ENCODE peak calls at places on chromosomes 11 and 22, in four cellular contexts. One of them, this sample, is unnamed.

GRCh38 chr11:93169950-93170561 is 27.7 kb downstream of the SLC36A4 start:
- DNase-seq in A549: peak; percentile 37
- DNase-seq in PC-3: peak; percentile 67
- DNase-seq in brain microvascular endothelial cell: peak; percentile 12
- DNase-seq in this sample: peak; percentile 59

GRCh38 chr11:10064828-10065227 is 229.2 kb downstream of the SBF2 start:
- DNase-seq in A549: no peak
- DNase-seq in PC-3: no peak
- DNase-seq in brain microvascular endothelial cell: no peak
- DNase-seq in this sample: no peak

GRCh38 chr22:19244600-19245352 is 46.7 kb downstream of the CLTCL1 start:
- DNase-seq in A549: no peak
- DNase-seq in PC-3: no peak
- DNase-seq in brain microvascular endothelial cell: no peak
- DNase-seq in this sample: no peak

GRCh38 chr22:47836957-47837356 is 1074.5 kb downstream of the TBC1D22A start:
- DNase-seq in A549: peak; percentile 65
- DNase-seq in PC-3: peak; percentile 80
- DNase-seq in brain microvascular endothelial cell: no peak
- DNase-seq in this sample: no peak

GRCh38 chr22:46714550-46714949 is 23.5 kb downstream of the CERK start:
- DNase-seq in A549: no peak
- DNase-seq in PC-3: no peak
- DNase-seq in brain microvascular endothelial cell: no peak
- DNase-seq in this sample: no peak

GRCh38 chr11:110298298-110298765 is 1.9 kb upstream of the RDX start:
- DNase-seq in A549: peak; percentile 80
- DNase-seq in PC-3: peak; percentile 73
- DNase-seq in brain microvascular endothelial cell: peak; percentile 17
- DNase-seq in this sample: peak; percentile 73

GRCh38 chr11:11672764-11673163 is 51.0 kb upstream of the GALNT18 start:
- DNase-seq in A549: no peak
- DNase-seq in PC-3: no peak
- DNase-seq in brain microvascular endothelial cell: no peak
- DNase-seq in this sample: no peak

GRCh38 chr11:43933608-43934358 is 8.7 kb upstream of the C11orf96 start:
- DNase-seq in A549: no peak
- DNase-seq in PC-3: no peak
- DNase-seq in brain microvascular endothelial cell: peak; percentile 52
- DNase-seq in this sample: no peak

GRCh38 chr22:47133263-47133662 is 370.8 kb downstream of the TBC1D22A start:
- DNase-seq in A549: no peak
- DNase-seq in PC-3: no peak
- DNase-seq in brain microvascular endothelial cell: no peak
- DNase-seq in this sample: no peak

GRCh38 chr11:44785856-44786606 is 59.3 kb downstream of the TSPAN18 start:
- DNase-seq in A549: peak; percentile 14
- DNase-seq in PC-3: peak; percentile 12
- DNase-seq in brain microvascular endothelial cell: no peak
- DNase-seq in this sample: no peak

GRCh38 chr11:19890308-19890707 is 177.7 kb downstream of the NAV2 start:
- DNase-seq in A549: peak; percentile 8
- DNase-seq in PC-3: peak; percentile 71
- DNase-seq in brain microvascular endothelial cell: peak; percentile 90
- DNase-seq in this sample: peak; percentile 27

GRCh38 chr22:38706885-38707180 is 1.1 kb downstream of the GTPBP1 start:
- DNase-seq in A549: no peak
- DNase-seq in PC-3: peak; percentile 7
- DNase-seq in brain microvascular endothelial cell: no peak
- DNase-seq in this sample: peak; percentile 42

GRCh38 chr11:73313652-73314051 is 5.6 kb downstream of the ARHGEF17 start:
- DNase-seq in A549: no peak
- DNase-seq in PC-3: no peak
- DNase-seq in brain microvascular endothelial cell: no peak
- DNase-seq in this sample: no peak

GRCh38 chr22:29205598-29206371 is at the start of gene EMID1:
- DNase-seq in A549: peak; percentile 13
- DNase-seq in PC-3: peak; percentile 12
- DNase-seq in brain microvascular endothelial cell: no peak
- DNase-seq in this sample: peak; percentile 26

GRCh38 chr11:46693597-46694012 is 6.8 kb downstream of the ARHGAP1 start:
- DNase-seq in A549: no peak
- DNase-seq in PC-3: no peak
- DNase-seq in brain microvascular endothelial cell: no peak
- DNase-seq in this sample: peak; percentile 93

GRCh38 chr22:45090364-45090960 is 73.3 kb upstream of the NUP50 start:
- DNase-seq in A549: peak; percentile 69
- DNase-seq in PC-3: peak; percentile 60
- DNase-seq in brain microvascular endothelial cell: peak; percentile 11
- DNase-seq in this sample: peak; percentile 52

GRCh38 chr11:65170058-65170534 is at the start of gene SPDYC:
- DNase-seq in A549: no peak
- DNase-seq in PC-3: no peak
- DNase-seq in brain microvascular endothelial cell: no peak
- DNase-seq in this sample: no peak

GRCh38 chr22:48175721-48176120 is 1413.3 kb downstream of the TBC1D22A start:
- DNase-seq in A549: no peak
- DNase-seq in PC-3: no peak
- DNase-seq in brain microvascular endothelial cell: no peak
- DNase-seq in this sample: no peak

GRCh38 chr11:2806351-2807058 is 79.1 kb downstream of the CDKN1C start:
- DNase-seq in A549: no peak
- DNase-seq in PC-3: no peak
- DNase-seq in brain microvascular endothelial cell: no peak
- DNase-seq in this sample: no peak

GRCh38 chr11:61730222-61730994 is 22.0 kb upstream of the MYRF start:
- DNase-seq in A549: no peak
- DNase-seq in PC-3: peak; percentile 99
- DNase-seq in brain microvascular endothelial cell: no peak
- DNase-seq in this sample: peak; percentile 94

GRCh38 chr11:67616431-67617242 is 9.9 kb downstream of the NDUFV1 start:
- DNase-seq in A549: no peak
- DNase-seq in PC-3: no peak
- DNase-seq in brain microvascular endothelial cell: no peak
- DNase-seq in this sample: no peak

GRCh38 chr11:57414612-57415212 is 12.2 kb downstream of the SLC43A3 start:
- DNase-seq in A549: no peak
- DNase-seq in PC-3: no peak
- DNase-seq in brain microvascular endothelial cell: no peak
- DNase-seq in this sample: no peak

GRCh38 chr22:26466196-26466595 is 17.4 kb downstream of the HPS4 start:
- DNase-seq in A549: no peak
- DNase-seq in PC-3: no peak
- DNase-seq in brain microvascular endothelial cell: no peak
- DNase-seq in this sample: no peak

GRCh38 chr11:28512143-28512756 is 404.1 kb downstream of the METTL15 start:
- DNase-seq in A549: no peak
- DNase-seq in PC-3: no peak
- DNase-seq in brain microvascular endothelial cell: no peak
- DNase-seq in this sample: no peak

GRCh38 chr22:50551160-50551752 is 5.6 kb downstream of the KLHDC7B start:
- DNase-seq in A549: no peak
- DNase-seq in PC-3: no peak
- DNase-seq in brain microvascular endothelial cell: no peak
- DNase-seq in this sample: no peak

GRCh38 chr11:82683029-82683428 is 50.6 kb downstream of the FAM181B start:
- DNase-seq in A549: no peak
- DNase-seq in PC-3: no peak
- DNase-seq in brain microvascular endothelial cell: no peak
- DNase-seq in this sample: peak; percentile 14

GRCh38 chr22:26416670-26417270 is 12.3 kb upstream of the ASPHD2 start:
- DNase-seq in A549: no peak
- DNase-seq in PC-3: peak; percentile 77
- DNase-seq in brain microvascular endothelial cell: peak; percentile 70
- DNase-seq in this sample: peak; percentile 80

GRCh38 chr11:79342686-79343085 is 98.1 kb downstream of the TENM4 start:
- DNase-seq in A549: no peak
- DNase-seq in PC-3: no peak
- DNase-seq in brain microvascular endothelial cell: no peak
- DNase-seq in this sample: no peak

GRCh38 chr11:133714471-133715375 is 130.6 kb downstream of the SPATA19 start:
- DNase-seq in A549: no peak
- DNase-seq in PC-3: no peak
- DNase-seq in brain microvascular endothelial cell: no peak
- DNase-seq in this sample: no peak

GRCh38 chr11:129324533-129325175 is 51.0 kb upstream of the BARX2 start:
- DNase-seq in A549: peak; percentile 77
- DNase-seq in PC-3: peak; percentile 88
- DNase-seq in brain microvascular endothelial cell: no peak
- DNase-seq in this sample: peak; percentile 24

GRCh38 chr11:75078233-75078632 is 18.4 kb downstream of the OR2AT4 start:
- DNase-seq in A549: peak; percentile 59
- DNase-seq in PC-3: peak; percentile 68
- DNase-seq in brain microvascular endothelial cell: peak; percentile 49
- DNase-seq in this sample: no peak

GRCh38 chr22:24216541-24217209 is 28.2 kb downstream of the GGT5 start:
- DNase-seq in A549: no peak
- DNase-seq in PC-3: no peak
- DNase-seq in brain microvascular endothelial cell: no peak
- DNase-seq in this sample: no peak

GRCh38 chr22:19732403-19733113 is 9.2 kb downstream of the GP1BB start:
- DNase-seq in A549: no peak
- DNase-seq in PC-3: no peak
- DNase-seq in brain microvascular endothelial cell: no peak
- DNase-seq in this sample: no peak

GRCh38 chr11:65425971-65426838 is 3.6 kb downstream of the NEAT1 start:
- DNase-seq in A549: peak; percentile 78
- DNase-seq in PC-3: peak; percentile 89
- DNase-seq in brain microvascular endothelial cell: peak; percentile 38
- DNase-seq in this sample: peak; percentile 92

GRCh38 chr11:126415669-126416420 is 60.4 kb downstream of the ST3GAL4 start:
- DNase-seq in A549: no peak
- DNase-seq in PC-3: no peak
- DNase-seq in brain microvascular endothelial cell: no peak
- DNase-seq in this sample: no peak
- H3K4me3 ChIP-seq in A549: no peak overlapping the region
- H3K4me3 ChIP-seq in PC-3: no peak overlapping the region
- H3K4me3 ChIP-seq in brain microvascular endothelial cell: peak overlapping the region; percentile 53
- H3K4me3 ChIP-seq in this sample: peak overlapping the region; percentile 23

GRCh38 chr11:71240865-71241691 is 11.3 kb downstream of the SHANK2 start:
- DNase-seq in A549: peak; percentile 85
- DNase-seq in PC-3: no peak
- DNase-seq in brain microvascular endothelial cell: peak; percentile 90
- DNase-seq in this sample: peak; percentile 92
- H3K4me3 ChIP-seq in A549: peak overlapping the region; percentile 1
- H3K4me3 ChIP-seq in PC-3: no peak overlapping the region
- H3K4me3 ChIP-seq in brain microvascular endothelial cell: peak overlapping the region; percentile 10
- H3K4me3 ChIP-seq in this sample: no peak overlapping the region

GRCh38 chr11:34519595-34520235 is 6.1 kb upstream of the ELF5 start:
- DNase-seq in A549: no peak
- DNase-seq in PC-3: peak; percentile 7
- DNase-seq in brain microvascular endothelial cell: no peak
- DNase-seq in this sample: peak; percentile 17
- H3K4me3 ChIP-seq in A549: no peak overlapping the region
- H3K4me3 ChIP-seq in PC-3: no peak overlapping the region
- H3K4me3 ChIP-seq in brain microvascular endothelial cell: no peak overlapping the region
- H3K4me3 ChIP-seq in this sample: no peak overlapping the region

DNA sequence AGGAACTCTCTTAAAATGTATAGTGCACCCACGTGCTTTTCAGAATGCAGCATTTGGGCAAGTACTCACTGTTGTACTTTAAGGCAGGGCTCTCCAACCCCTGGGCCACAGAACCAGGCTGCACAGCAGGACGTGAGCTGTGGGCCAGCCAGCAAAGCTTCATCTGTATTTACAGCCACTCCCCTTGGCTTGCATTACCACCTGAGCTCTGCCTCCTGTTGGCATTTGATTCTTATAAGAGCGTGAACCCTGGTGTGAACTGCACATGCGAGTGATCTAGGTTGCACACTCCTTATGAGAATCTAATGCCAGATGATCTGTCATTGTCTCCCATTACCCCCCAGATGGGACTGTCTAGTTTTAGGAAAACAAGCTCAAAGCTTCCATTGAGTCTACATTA is 3.0 kb downstream of the C11orf58 start:
- DNase-seq in A549: peak; percentile 7
- DNase-seq in PC-3: no peak
- DNase-seq in brain microvascular endothelial cell: no peak
- DNase-seq in this sample: no peak
- H3K4me3 ChIP-seq in A549: no peak overlapping the region
- H3K4me3 ChIP-seq in PC-3: peak overlapping the region; percentile 31
- H3K4me3 ChIP-seq in brain microvascular endothelial cell: no peak overlapping the region
- H3K4me3 ChIP-seq in this sample: no peak overlapping the region

GRCh38 chr11:121133046-121133445 is 32.0 kb downstream of the TECTA start:
- DNase-seq in A549: no peak
- DNase-seq in PC-3: no peak
- DNase-seq in brain microvascular endothelial cell: no peak
- DNase-seq in this sample: no peak

GRCh38 chr11:121127809-121128208 is 26.8 kb downstream of the TECTA start:
- DNase-seq in A549: no peak
- DNase-seq in PC-3: no peak
- DNase-seq in brain microvascular endothelial cell: no peak
- DNase-seq in this sample: no peak

GRCh38 chr11:121132211-121132976 is 31.4 kb downstream of the TECTA start:
- DNase-seq in A549: peak; percentile 18
- DNase-seq in PC-3: peak; percentile 74
- DNase-seq in brain microvascular endothelial cell: no peak
- DNase-seq in this sample: no peak

GRCh38 chr11:121131656-121132055 is 30.6 kb downstream of the TECTA start:
- DNase-seq in A549: no peak
- DNase-seq in PC-3: no peak
- DNase-seq in brain microvascular endothelial cell: no peak
- DNase-seq in this sample: no peak

DNA sequence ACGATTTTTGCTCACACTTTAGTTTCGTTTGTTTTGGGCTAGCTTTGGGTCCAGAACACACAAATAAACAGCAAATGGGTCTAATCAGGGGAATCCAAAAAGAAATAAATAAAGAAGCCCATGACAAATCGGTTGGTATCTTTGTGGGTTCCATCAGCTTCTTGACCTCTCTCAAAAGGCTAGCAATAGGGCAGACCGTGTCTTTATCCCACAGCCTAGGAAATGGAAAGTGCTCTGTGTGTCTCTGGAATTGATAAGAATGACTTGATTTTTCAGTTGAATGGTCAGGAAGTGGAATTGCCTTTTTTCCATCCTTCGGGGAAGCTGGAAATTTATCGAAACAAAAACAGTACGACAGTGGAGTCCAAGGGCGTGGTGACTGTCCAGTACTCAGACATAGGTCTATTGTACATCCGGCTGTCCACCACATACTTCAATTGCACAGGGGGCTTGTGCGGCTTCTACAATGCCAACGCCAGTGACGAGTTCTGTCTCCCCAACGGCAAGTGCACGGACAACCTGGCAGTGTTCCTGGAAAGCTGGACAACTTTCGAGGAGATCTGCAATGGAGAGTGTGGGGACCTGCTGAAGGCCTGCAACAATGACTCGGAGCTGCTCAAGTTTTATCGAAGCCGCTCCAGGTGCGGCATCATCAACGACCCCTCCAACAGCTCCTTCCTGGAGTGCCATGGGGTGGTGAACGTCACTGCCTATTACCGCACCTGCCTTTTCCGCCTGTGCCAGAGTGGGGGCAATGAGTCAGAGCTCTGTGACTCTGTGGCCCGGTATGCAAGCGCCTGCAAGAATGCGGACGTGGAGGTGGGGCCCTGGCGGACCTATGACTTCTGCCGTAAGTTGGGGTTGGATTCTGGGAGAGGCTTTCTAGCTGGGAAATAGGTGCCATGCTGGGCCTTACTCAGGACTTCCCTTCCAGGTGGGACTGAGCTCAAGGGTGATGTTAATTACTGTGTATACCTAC is 28.6 kb downstream of the TECTA start:
- DNase-seq in A549: no peak
- DNase-seq in PC-3: peak; percentile 21
- DNase-seq in brain microvascular endothelial cell: no peak
- DNase-seq in this sample: no peak
- H3K4me3 ChIP-seq in A549: no peak overlapping the region
- H3K4me3 ChIP-seq in PC-3: no peak overlapping the region
- H3K4me3 ChIP-seq in brain microvascular endothelial cell: no peak overlapping the region
- H3K4me3 ChIP-seq in this sample: no peak overlapping the region

This sample was measured in epithelial cell of esophagus.